ENCODE peak calls at places on chromosomes 7 and 10, in nine cellular contexts. One of them, this sample, is unnamed.

GRCh38 chr7:35253680-35254495 is at the start of gene TBX20:
- DNase-seq in PC-3: no peak
- DNase-seq in stomach: peak
- DNase-seq in IMR-90: peak
- DNase-seq in HCT116: no peak
- DNase-seq in neural progenitor cell: peak
- DNase-seq in A549: peak
- DNase-seq in lung: no peak
- DNase-seq in ovary: no peak
- DNase-seq in this sample: no peak

GRCh38 chr7:141697211-141697871 is 4.6 kb downstream of the DENND11 start:
- DNase-seq in lung: no peak
- DNase-seq in PC-3: peak
- DNase-seq in neural progenitor cell: no peak
- DNase-seq in stomach: no peak
- DNase-seq in HCT116: no peak
- DNase-seq in IMR-90: peak
- DNase-seq in ovary: no peak
- DNase-seq in A549: no peak
- DNase-seq in this sample: no peak

GRCh38 chr7:128739048-128739962 is at the start of gene CALU:
- DNase-seq in A549: peak
- DNase-seq in IMR-90: peak
- DNase-seq in HCT116: peak
- DNase-seq in lung: peak
- DNase-seq in stomach: peak
- DNase-seq in ovary: peak
- DNase-seq in neural progenitor cell: peak
- DNase-seq in PC-3: peak
- DNase-seq in this sample: peak

GRCh38 chr10:79905322-79906314 is 43.3 kb downstream of the SFTPD start:
- DNase-seq in IMR-90: peak
- DNase-seq in neural progenitor cell: no peak
- DNase-seq in lung: no peak
- DNase-seq in HCT116: no peak
- DNase-seq in stomach: no peak
- DNase-seq in A549: no peak
- DNase-seq in ovary: no peak
- DNase-seq in PC-3: peak
- DNase-seq in this sample: peak

GRCh38 chr7:41881313-41882130 is 178.6 kb upstream of the INHBA start:
- DNase-seq in IMR-90: peak
- DNase-seq in A549: no peak
- DNase-seq in neural progenitor cell: no peak
- DNase-seq in HCT116: no peak
- DNase-seq in stomach: no peak
- DNase-seq in lung: peak
- DNase-seq in ovary: no peak
- DNase-seq in PC-3: no peak
- DNase-seq in this sample: peak

GRCh38 chr10:72319416-72320254 is 35.1 kb downstream of the DNAJB12 start:
- DNase-seq in neural progenitor cell: peak
- DNase-seq in PC-3: peak
- DNase-seq in IMR-90: peak
- DNase-seq in stomach: peak
- DNase-seq in ovary: peak
- DNase-seq in lung: peak
- DNase-seq in HCT116: peak
- DNase-seq in A549: peak
- DNase-seq in this sample: peak

GRCh38 chr7:105691029-105691691 is 109.9 kb upstream of the EFCAB10 start:
- DNase-seq in PC-3: peak
- DNase-seq in neural progenitor cell: no peak
- DNase-seq in ovary: no peak
- DNase-seq in stomach: no peak
- DNase-seq in HCT116: no peak
- DNase-seq in A549: no peak
- DNase-seq in IMR-90: peak
- DNase-seq in lung: no peak
- DNase-seq in this sample: no peak

GRCh38 chr10:70167246-70167645 is 3.1 kb downstream of the SAR1A start:
- DNase-seq in PC-3: no peak
- DNase-seq in A549: no peak
- DNase-seq in neural progenitor cell: no peak
- DNase-seq in lung: no peak
- DNase-seq in stomach: no peak
- DNase-seq in ovary: no peak
- DNase-seq in IMR-90: no peak
- DNase-seq in HCT116: no peak
- DNase-seq in this sample: no peak

GRCh38 chr10:133260895-133261725 is 15.6 kb downstream of the ADAM8 start:
- DNase-seq in HCT116: no peak
- DNase-seq in ovary: peak
- DNase-seq in stomach: peak
- DNase-seq in neural progenitor cell: peak
- DNase-seq in PC-3: peak
- DNase-seq in IMR-90: no peak
- DNase-seq in lung: peak
- DNase-seq in A549: peak
- DNase-seq in this sample: no peak

GRCh38 chr7:73828107-73828803 is 2.5 kb upstream of the CLDN4 start:
- DNase-seq in PC-3: peak
- DNase-seq in stomach: peak
- DNase-seq in neural progenitor cell: no peak
- DNase-seq in lung: no peak
- DNase-seq in A549: peak
- DNase-seq in HCT116: peak
- DNase-seq in ovary: no peak
- DNase-seq in IMR-90: peak
- DNase-seq in this sample: no peak

GRCh38 chr7:154967581-154967980 is 35.3 kb downstream of the PAXIP1 start:
- DNase-seq in A549: no peak
- DNase-seq in lung: no peak
- DNase-seq in HCT116: no peak
- DNase-seq in neural progenitor cell: no peak
- DNase-seq in PC-3: no peak
- DNase-seq in ovary: no peak
- DNase-seq in stomach: no peak
- DNase-seq in IMR-90: no peak
- DNase-seq in this sample: no peak

GRCh38 chr10:125514206-125515162 is 168.5 kb downstream of the TEX36 start:
- DNase-seq in HCT116: no peak
- DNase-seq in IMR-90: no peak
- DNase-seq in ovary: no peak
- DNase-seq in PC-3: no peak
- DNase-seq in stomach: no peak
- DNase-seq in neural progenitor cell: no peak
- DNase-seq in A549: no peak
- DNase-seq in lung: no peak
- DNase-seq in this sample: no peak

GRCh38 chr10:22436893-22437619 is 91.8 kb downstream of the SPAG6 start:
- DNase-seq in ovary: peak
- DNase-seq in IMR-90: peak
- DNase-seq in A549: peak
- DNase-seq in lung: peak
- DNase-seq in neural progenitor cell: peak
- DNase-seq in stomach: peak
- DNase-seq in PC-3: peak
- DNase-seq in HCT116: peak
- DNase-seq in this sample: peak

GRCh38 chr10:102065561-102066420 is 642 bp downstream of the HPS6 start:
- DNase-seq in neural progenitor cell: peak
- DNase-seq in A549: peak
- DNase-seq in PC-3: no peak
- DNase-seq in lung: no peak
- DNase-seq in IMR-90: peak
- DNase-seq in stomach: peak
- DNase-seq in ovary: peak
- DNase-seq in HCT116: no peak
- DNase-seq in this sample: peak

GRCh38 chr10:3850999-3851937 is 66.3 kb upstream of the KLF6 start:
- DNase-seq in A549: peak
- DNase-seq in PC-3: peak
- DNase-seq in stomach: no peak
- DNase-seq in HCT116: peak
- DNase-seq in neural progenitor cell: no peak
- DNase-seq in lung: no peak
- DNase-seq in IMR-90: peak
- DNase-seq in ovary: no peak
- DNase-seq in this sample: no peak

GRCh38 chr7:29806131-29806792 is at the start of gene WIPF3:
- DNase-seq in neural progenitor cell: peak
- DNase-seq in lung: no peak
- DNase-seq in IMR-90: no peak
- DNase-seq in A549: no peak
- DNase-seq in stomach: peak
- DNase-seq in PC-3: peak
- DNase-seq in ovary: peak
- DNase-seq in HCT116: peak
- DNase-seq in this sample: peak

GRCh38 chr7:30788640-30789333 is 17.6 kb downstream of the MINDY4 start:
- DNase-seq in A549: no peak
- DNase-seq in lung: no peak
- DNase-seq in IMR-90: no peak
- DNase-seq in stomach: no peak
- DNase-seq in HCT116: no peak
- DNase-seq in PC-3: no peak
- DNase-seq in neural progenitor cell: no peak
- DNase-seq in ovary: no peak
- DNase-seq in this sample: no peak

GRCh38 chr7:30911133-30911532 is 520 bp upstream of the AQP1 start:
- DNase-seq in ovary: no peak
- DNase-seq in neural progenitor cell: no peak
- DNase-seq in HCT116: no peak
- DNase-seq in lung: no peak
- DNase-seq in stomach: no peak
- DNase-seq in A549: no peak
- DNase-seq in IMR-90: no peak
- DNase-seq in PC-3: no peak
- DNase-seq in this sample: no peak

GRCh38 chr7:51162724-51163329 is 153.8 kb downstream of the COBL start:
- DNase-seq in stomach: peak
- DNase-seq in lung: peak
- DNase-seq in neural progenitor cell: peak
- DNase-seq in IMR-90: peak
- DNase-seq in PC-3: peak
- DNase-seq in ovary: peak
- DNase-seq in HCT116: peak
- DNase-seq in A549: peak
- DNase-seq in this sample: peak

GRCh38 chr7:106116162-106116704 is 4.1 kb upstream of the SYPL1 start:
- DNase-seq in ovary: no peak
- DNase-seq in neural progenitor cell: no peak
- DNase-seq in HCT116: no peak
- DNase-seq in stomach: no peak
- DNase-seq in lung: no peak
- DNase-seq in IMR-90: no peak
- DNase-seq in PC-3: no peak
- DNase-seq in A549: no peak
- DNase-seq in this sample: peak

GRCh38 chr7:135414850-135415439 is 95.0 kb downstream of the CNOT4 start:
- DNase-seq in A549: peak
- DNase-seq in HCT116: peak
- DNase-seq in lung: no peak
- DNase-seq in neural progenitor cell: peak
- DNase-seq in ovary: no peak
- DNase-seq in IMR-90: peak
- DNase-seq in stomach: peak
- DNase-seq in PC-3: peak
- DNase-seq in this sample: no peak

GRCh38 chr7:135416431-135416830 is 93.5 kb downstream of the CNOT4 start:
- DNase-seq in IMR-90: no peak
- DNase-seq in ovary: no peak
- DNase-seq in stomach: no peak
- DNase-seq in A549: no peak
- DNase-seq in lung: no peak
- DNase-seq in PC-3: no peak
- DNase-seq in HCT116: no peak
- DNase-seq in neural progenitor cell: no peak
- DNase-seq in this sample: no peak

DNA sequence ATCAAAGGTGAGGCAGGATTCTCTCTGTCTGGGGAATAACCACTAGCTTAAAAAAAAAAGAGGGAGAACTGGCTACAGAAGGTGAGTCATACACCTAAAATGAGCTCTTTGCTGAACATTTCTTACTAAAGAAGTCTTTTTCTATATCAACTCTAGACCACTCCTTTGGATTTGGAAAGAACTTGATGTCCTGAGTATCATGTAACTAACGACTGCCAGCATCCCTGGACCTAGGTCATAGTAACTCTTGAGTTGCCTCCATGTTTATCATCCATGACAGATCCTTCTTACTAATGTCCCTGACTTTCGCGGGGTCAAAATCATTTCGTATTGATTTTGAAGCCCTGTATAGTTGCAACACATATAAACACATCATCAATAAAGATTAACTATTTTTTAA is 89.1 kb downstream of the CNOT4 start:
- DNase-seq in neural progenitor cell: no peak
- DNase-seq in ovary: no peak
- DNase-seq in HCT116: no peak
- DNase-seq in PC-3: peak
- DNase-seq in A549: no peak
- DNase-seq in stomach: no peak
- DNase-seq in lung: no peak
- DNase-seq in IMR-90: peak
- DNase-seq in this sample: no peak
- TF ChIP-seq CTCF in neural progenitor cell: no peak
- TF ChIP-seq CTCF in ovary: no peak
- TF ChIP-seq CTCF in HCT116: no peak
- TF ChIP-seq CTCF in PC-3: no peak
- TF ChIP-seq CTCF in A549: no peak
- TF ChIP-seq CTCF in stomach: no peak
- TF ChIP-seq CTCF in lung: no peak
- TF ChIP-seq CTCF in IMR-90: no peak
- TF ChIP-seq CTCF in this sample: no peak

GRCh38 chr7:1663243-1663642 is 6.8 kb upstream of the ELFN1 start:
- DNase-seq in PC-3: no peak
- DNase-seq in HCT116: no peak
- DNase-seq in A549: no peak
- DNase-seq in stomach: no peak
- DNase-seq in ovary: peak
- DNase-seq in IMR-90: no peak
- DNase-seq in neural progenitor cell: no peak
- DNase-seq in lung: no peak
- DNase-seq in this sample: peak
- H3K4me3 ChIP-seq in PC-3: no peak
- H3K4me3 ChIP-seq in HCT116: no peak
- H3K4me3 ChIP-seq in A549: no peak
- H3K4me3 ChIP-seq in stomach: no peak
- H3K4me3 ChIP-seq in ovary: no peak
- H3K4me3 ChIP-seq in IMR-90: no peak
- H3K4me3 ChIP-seq in neural progenitor cell: no peak
- H3K4me3 ChIP-seq in lung: no peak
- H3K4me3 ChIP-seq in this sample: no peak

GRCh38 chr7:126806614-126807013 is 446.1 kb downstream of the GRM8 start:
- DNase-seq in lung: no peak
- DNase-seq in PC-3: no peak
- DNase-seq in stomach: no peak
- DNase-seq in A549: no peak
- DNase-seq in ovary: no peak
- DNase-seq in neural progenitor cell: no peak
- DNase-seq in IMR-90: no peak
- DNase-seq in HCT116: no peak
- DNase-seq in this sample: no peak
- H3K27ac ChIP-seq in lung: no peak
- H3K27ac ChIP-seq in PC-3: no peak
- H3K27ac ChIP-seq in stomach: no peak
- H3K27ac ChIP-seq in A549: no peak
- H3K27ac ChIP-seq in ovary: no peak
- H3K27ac ChIP-seq in neural progenitor cell: no peak
- H3K27ac ChIP-seq in IMR-90: no peak
- H3K27ac ChIP-seq in HCT116: no peak
- H3K27ac ChIP-seq in this sample: no peak

GRCh38 chr10:115171392-115171960 is 78.3 kb downstream of the ATRNL1 start:
- DNase-seq in PC-3: peak
- DNase-seq in HCT116: peak
- DNase-seq in lung: no peak
- DNase-seq in ovary: no peak
- DNase-seq in IMR-90: no peak
- DNase-seq in A549: no peak
- DNase-seq in stomach: no peak
- DNase-seq in neural progenitor cell: peak
- DNase-seq in this sample: no peak
- TF ChIP-seq CTCF in PC-3: peak
- TF ChIP-seq CTCF in HCT116: peak
- TF ChIP-seq CTCF in lung: no peak
- TF ChIP-seq CTCF in ovary: no peak
- TF ChIP-seq CTCF in IMR-90: peak
- TF ChIP-seq CTCF in A549: peak
- TF ChIP-seq CTCF in stomach: no peak
- TF ChIP-seq CTCF in neural progenitor cell: peak
- TF ChIP-seq CTCF in this sample: no peak